ENCODE peak calls at places on chromosomes 11 and 22, in four cellular contexts. Y is stomach, T is adrenal gland, X is K562. K is an unnamed sample.

GRCh38 chr22:44561139-44561840 is 63.3 kb upstream of the RTL6 start:
- DNase-seq in Y (no peak), X (no peak), T (no peak), K (no peak)

GRCh38 chr11:130642994-130643393 is 194.5 kb downstream of the ADAMTS15 start:
- DNase-seq in T (no peak), Y (no peak), X (no peak), K (no peak)

GRCh38 chr11:44470849-44471248 is 94.6 kb upstream of the CD82 start:
- DNase-seq in Y (no peak), X (no peak), T (no peak), K (no peak)

GRCh38 chr22:48581821-48582469 is 1245.7 kb downstream of the BRD1 start:
- DNase-seq in T (no peak), Y (no peak), X (no peak), K (peak; percentile 7)

GRCh38 chr11:127345819-127346459 is 345.4 kb upstream of the KIRREL3 start:
- DNase-seq in T (peak; percentile 36), X (peak; percentile 14), Y (no peak), K (peak; percentile 37)

GRCh38 chr11:28835790-28836189 is 727.6 kb downstream of the METTL15 start:
- DNase-seq in Y (no peak), T (no peak), X (no peak), K (no peak)

GRCh38 chr11:95132956-95133355 is 43.3 kb downstream of the ENDOD1 start:
- DNase-seq in X (no peak), Y (no peak), T (no peak), K (no peak)

GRCh38 chr11:35579557-35580396 is 38.5 kb upstream of the FJX1 start:
- DNase-seq in T (no peak), X (peak; percentile 49), Y (no peak), K (peak; percentile 33)

GRCh38 chr11:9923280-9923679 is 259.4 kb downstream of the SWAP70 start:
- DNase-seq in X (no peak), Y (no peak), T (no peak), K (no peak)

GRCh38 chr11:9029477-9029876 is 25.7 kb upstream of the NRIP3 start:
- DNase-seq in T (no peak), X (no peak), Y (no peak), K (no peak)

GRCh38 chr11:49302360-49302759 is 94.0 kb upstream of the FOLH1 start:
- DNase-seq in X (no peak), T (no peak), Y (no peak), K (no peak)

GRCh38 chr11:19696904-19697303 is 15.7 kb upstream of the NAV2 start:
- DNase-seq in X (no peak), T (no peak), Y (no peak), K (no peak)

GRCh38 chr22:23256986-23257888 is 76.9 kb downstream of the BCR start:
- DNase-seq in X (no peak), T (peak; percentile 64), Y (peak; percentile 61), K (no peak)

GRCh38 chr11:71485466-71485865 is 32.5 kb downstream of the NADSYN1 start:
- DNase-seq in Y (no peak), X (no peak), T (no peak), K (no peak)

GRCh38 chr11:102655547-102655946 is 30.4 kb upstream of the MMP20 start:
- DNase-seq in X (no peak), T (no peak), Y (no peak), K (no peak)

GRCh38 chr11:102656528-102656927 is 31.4 kb upstream of the MMP20 start:
- DNase-seq in T (no peak), Y (no peak), X (no peak), K (no peak)

GRCh38 chr11:102654761-102655160 is 29.6 kb upstream of the MMP20 start:
- DNase-seq in Y (no peak), X (no peak), T (no peak), K (no peak)

GRCh38 chr11:102653744-102654291 is 28.7 kb upstream of the MMP20 start:
- DNase-seq in Y (no peak), T (no peak), X (peak; percentile 4), K (peak; percentile 18)
- TF ChIP-seq POLR2A in Y (no peak), T (no peak), X (no peak), K (no peak)

GRCh38 chr11:46490576-46491100 is 99.1 kb upstream of the CHRM4 start:
- DNase-seq in T (no peak), Y (no peak), X (no peak), K (no peak)
- TF ChIP-seq POLR2A in T (no peak), Y (no peak), X (no peak), K (no peak)

GRCh38 chr22:18091478-18091877 is 13.7 kb downstream of the PEX26 start:
- DNase-seq in T (no peak), X (no peak), Y (no peak), K (no peak)
- TF ChIP-seq POLR2A in T (no peak), X (no peak), Y (no peak), K (no peak)

GRCh38 chr11:64858467-64859401 is 14.3 kb upstream of the CDC42BPG start:
- DNase-seq in Y (peak; percentile 57), T (peak; percentile 82), X (no peak), K (no peak)

GRCh38 chr11:64862914-64863313 is 15.5 kb downstream of the EHD1 start:
- DNase-seq in T (no peak), X (no peak), Y (no peak), K (no peak)

GRCh38 chr11:64863381-64864060 is 14.9 kb downstream of the EHD1 start:
- DNase-seq in T (no peak), Y (no peak), X (no peak), K (no peak)

GRCh38 chr11:64859542-64860414 is 15.3 kb upstream of the CDC42BPG start:
- DNase-seq in X (no peak), Y (no peak), T (no peak), K (no peak)

GRCh38 chr11:64861227-64861970 is 16.9 kb upstream of the CDC42BPG start:
- DNase-seq in Y (no peak), X (no peak), T (no peak), K (no peak)
- TF ChIP-seq POLR2A in Y (no peak), X (no peak), T (no peak), K (no peak)

GRCh38 chr22:37887610-37888378 is 18.3 kb upstream of the MICALL1 start:
- DNase-seq in T (peak; percentile 43), Y (no peak), X (no peak), K (no peak)
- TF ChIP-seq POLR2A in T (no peak), Y (no peak), X (no peak), K (no peak)